ENCODE peak calls at places on chromosome 19, in four cellular contexts. One of them, this sample, is unnamed.

GRCh38 chr19:38362076-38362945 is 12.1 kb upstream of the PSMD8 start:
- DNase-seq in IMR-90: peak; percentile 49
- DNase-seq in GM20000: peak; percentile 81
- DNase-seq in GM13977: peak; percentile 82
- DNase-seq in this sample: peak; percentile 82

GRCh38 chr19:35247526-35248309 is 1.1 kb upstream of the LSR start:
- DNase-seq in GM13977: peak; percentile 84
- DNase-seq in IMR-90: no peak
- DNase-seq in GM20000: peak; percentile 85
- DNase-seq in this sample: peak; percentile 83

GRCh38 chr19:49475995-49476880 is 2.2 kb downstream of the FLT3LG start:
- DNase-seq in IMR-90: no peak
- DNase-seq in GM20000: peak; percentile 62
- DNase-seq in GM13977: no peak
- DNase-seq in this sample: peak; percentile 54

GRCh38 chr19:45825263-45825605 is 10.1 kb upstream of the RSPH6A start:
- DNase-seq in GM13977: no peak
- DNase-seq in IMR-90: no peak
- DNase-seq in GM20000: no peak
- DNase-seq in this sample: no peak

GRCh38 chr19:47479701-47480503 is 4.1 kb downstream of the KPTN start:
- DNase-seq in GM13977: no peak
- DNase-seq in GM20000: no peak
- DNase-seq in IMR-90: no peak
- DNase-seq in this sample: no peak

GRCh38 chr19:37986048-37986750 is 79.2 kb downstream of the SIPA1L3 start:
- DNase-seq in IMR-90: no peak
- DNase-seq in GM13977: no peak
- DNase-seq in GM20000: no peak
- DNase-seq in this sample: no peak

GRCh38 chr19:383922-384800 is 24.8 kb downstream of the C2CD4C start:
- DNase-seq in GM13977: no peak
- DNase-seq in IMR-90: no peak
- DNase-seq in GM20000: no peak
- DNase-seq in this sample: no peak

GRCh38 chr19:45824531-45825262 is 9.6 kb upstream of the RSPH6A start:
- DNase-seq in GM20000: no peak
- DNase-seq in IMR-90: no peak
- DNase-seq in GM13977: no peak
- DNase-seq in this sample: no peak

GRCh38 chr19:50427997-50428425 is 4.7 kb upstream of the MYBPC2 start:
- DNase-seq in GM20000: no peak
- DNase-seq in GM13977: no peak
- DNase-seq in IMR-90: peak; percentile 69
- DNase-seq in this sample: peak; percentile 58

GRCh38 chr19:33273881-33274662 is 28.3 kb downstream of the CEBPA start:
- DNase-seq in GM13977: no peak
- DNase-seq in IMR-90: peak; percentile 84
- DNase-seq in GM20000: no peak
- DNase-seq in this sample: no peak

GRCh38 chr19:8340341-8341096 is 2.5 kb downstream of the KANK3 start:
- DNase-seq in GM13977: peak; percentile 20
- DNase-seq in IMR-90: no peak
- DNase-seq in GM20000: peak; percentile 26
- DNase-seq in this sample: peak; percentile 25

GRCh38 chr19:1864480-1865171 is 1.2 kb upstream of the KLF16 start:
- DNase-seq in GM13977: peak; percentile 89
- DNase-seq in GM20000: peak; percentile 90
- DNase-seq in IMR-90: peak; percentile 38
- DNase-seq in this sample: peak; percentile 88

GRCh38 chr19:48964205-48965032 is 690 bp upstream of the FTL start:
- DNase-seq in GM13977: no peak
- DNase-seq in GM20000: no peak
- DNase-seq in IMR-90: peak; percentile 44
- DNase-seq in this sample: no peak

GRCh38 chr19:44308011-44308410 is 3.2 kb upstream of the ZNF235 start:
- DNase-seq in IMR-90: no peak
- DNase-seq in GM13977: no peak
- DNase-seq in GM20000: no peak
- DNase-seq in this sample: no peak

GRCh38 chr19:21483589-21484170 is 21.7 kb upstream of the ZNF429 start:
- DNase-seq in IMR-90: no peak
- DNase-seq in GM20000: peak; percentile 82
- DNase-seq in GM13977: no peak
- DNase-seq in this sample: peak; percentile 50

GRCh38 chr19:12596485-12596884 is 14.1 kb downstream of the ZNF490 start:
- DNase-seq in GM13977: no peak
- DNase-seq in IMR-90: no peak
- DNase-seq in GM20000: no peak
- DNase-seq in this sample: no peak

GRCh38 chr19:52535831-52536800 is 8.6 kb downstream of the ZNF808 start:
- DNase-seq in GM13977: peak; percentile 61
- DNase-seq in IMR-90: peak; percentile 61
- DNase-seq in GM20000: peak; percentile 72
- DNase-seq in this sample: peak; percentile 81

GRCh38 chr19:37505958-37506386 is 767 bp upstream of the ZNF793 start:
- DNase-seq in GM20000: no peak
- DNase-seq in IMR-90: no peak
- DNase-seq in GM13977: peak; percentile 21
- DNase-seq in this sample: no peak

GRCh38 chr19:1098177-1099051 is 3.2 kb upstream of the POLR2E start:
- DNase-seq in GM13977: no peak
- DNase-seq in GM20000: no peak
- DNase-seq in IMR-90: peak; percentile 34
- DNase-seq in this sample: no peak

GRCh38 chr19:48627211-48627864 is 8.0 kb downstream of the SPHK2 start:
- DNase-seq in GM13977: no peak
- DNase-seq in GM20000: no peak
- DNase-seq in IMR-90: no peak
- DNase-seq in this sample: no peak

GRCh38 chr19:39708594-39708993 is 4.3 kb downstream of the LGALS14 start:
- DNase-seq in GM20000: no peak
- DNase-seq in IMR-90: no peak
- DNase-seq in GM13977: no peak
- DNase-seq in this sample: no peak

GRCh38 chr19:13100871-13101589 is 1.6 kb downstream of the LYL1 start:
- DNase-seq in GM13977: no peak
- DNase-seq in IMR-90: no peak
- DNase-seq in GM20000: no peak
- DNase-seq in this sample: no peak

GRCh38 chr19:35518313-35518712 is 4.9 kb upstream of the DMKN start:
- DNase-seq in IMR-90: peak; percentile 98
- DNase-seq in GM20000: no peak
- DNase-seq in GM13977: no peak
- DNase-seq in this sample: no peak

GRCh38 chr19:55041627-55042343 is 3.7 kb upstream of the GP6 start:
- DNase-seq in IMR-90: no peak
- DNase-seq in GM20000: no peak
- DNase-seq in GM13977: no peak
- DNase-seq in this sample: peak; percentile 31

GRCh38 chr19:57512845-57513244 is 13.1 kb downstream of the ZNF773 start:
- DNase-seq in GM20000: no peak
- DNase-seq in IMR-90: peak; percentile 34
- DNase-seq in GM13977: no peak
- DNase-seq in this sample: no peak
- TF ChIP-seq CTCF in GM20000: no peak
- TF ChIP-seq CTCF in IMR-90: no peak
- TF ChIP-seq CTCF in GM13977: no peak
- TF ChIP-seq CTCF in this sample: no peak

DNA sequence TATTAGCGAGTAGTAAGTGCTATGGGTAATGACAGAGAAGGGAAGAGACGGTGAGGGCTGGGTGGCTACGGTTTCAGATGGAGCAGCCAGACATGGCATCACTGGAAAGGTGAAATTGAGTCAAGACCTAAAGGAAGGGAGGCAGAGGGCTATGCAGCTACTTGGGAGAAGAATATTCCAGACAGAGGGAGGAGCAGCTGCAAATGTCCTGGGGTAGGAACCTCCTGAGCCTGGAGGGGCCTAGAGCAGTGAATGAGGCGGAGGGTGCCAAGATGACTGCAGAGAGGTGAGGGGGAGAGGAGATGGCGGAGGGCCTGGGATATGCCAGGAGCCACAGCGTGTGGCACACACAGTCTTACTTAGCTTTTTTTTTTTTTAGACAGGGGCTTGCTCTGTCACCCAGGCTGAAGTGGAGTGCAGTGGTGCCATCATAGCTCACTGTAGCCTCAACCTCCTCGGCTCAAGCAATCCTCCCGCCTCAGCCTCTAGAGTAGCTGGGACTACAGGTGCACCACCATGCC is 21.1 kb downstream of the PLEKHF1 start:
- DNase-seq in GM13977: no peak
- DNase-seq in GM20000: no peak
- DNase-seq in IMR-90: no peak
- DNase-seq in this sample: no peak
- TF ChIP-seq CTCF in GM13977: no peak
- TF ChIP-seq CTCF in GM20000: no peak
- TF ChIP-seq CTCF in IMR-90: no peak
- TF ChIP-seq CTCF in this sample: no peak

GRCh38 chr19:15365264-15365663 is 14.3 kb downstream of the AKAP8 start:
- DNase-seq in IMR-90: no peak
- DNase-seq in GM20000: peak; percentile 20
- DNase-seq in GM13977: peak; percentile 16
- DNase-seq in this sample: no peak
- TF ChIP-seq CTCF in IMR-90: no peak
- TF ChIP-seq CTCF in GM20000: no peak
- TF ChIP-seq CTCF in GM13977: no peak
- TF ChIP-seq CTCF in this sample: no peak

GRCh38 chr19:41219924-41220567 is 1.0 kb downstream of the AXL start:
- DNase-seq in IMR-90: peak; percentile 67
- DNase-seq in GM13977: no peak
- DNase-seq in GM20000: no peak
- DNase-seq in this sample: no peak
- TF ChIP-seq CTCF in IMR-90: no peak
- TF ChIP-seq CTCF in GM13977: no peak
- TF ChIP-seq CTCF in GM20000: no peak
- TF ChIP-seq CTCF in this sample: no peak

GRCh38 chr19:17997969-17998826 is 9.8 kb upstream of the ARRDC2 start:
- DNase-seq in GM20000: no peak
- DNase-seq in GM13977: no peak
- DNase-seq in IMR-90: peak; percentile 24
- DNase-seq in this sample: no peak
- TF ChIP-seq CTCF in GM20000: peak; percentile 59
- TF ChIP-seq CTCF in GM13977: peak; percentile 38
- TF ChIP-seq CTCF in IMR-90: peak; percentile 2
- TF ChIP-seq CTCF in this sample: peak; percentile 33

This sample was measured in GM13976.